ENCODE peak calls at places on chromosomes 4 and X, in eight cellular contexts. C is body of pancreas, J is NCI-H1092 treated with DMSO at 0.1 percent for 48 hours, I is SK-N-DZ, T is HFFc6, R is left colon, D is HS-5, Z is MCF 10A. H is an unnamed sample.

GRCh38 chr4:155745984-155746383 is 12.8 kb upstream of the GUCY1B1 start:
- DNase-seq in I (no peak), C (no peak), D (no peak), T (peak), R (no peak), J (no peak), Z (no peak), H (no peak)

GRCh38 chrX:434946-435345 is 48.2 kb upstream of the PPP2R3B start:
- DNase-seq in T (no peak), J (no peak), D (no peak), I (no peak), C (no peak), Z (no peak), R (no peak), H (no peak)

GRCh38 chr4:11487139-11487538 is 58.4 kb upstream of the HS3ST1 start:
- DNase-seq in I (no peak), D (no peak), J (no peak), Z (no peak), R (no peak), C (no peak), T (no peak), H (no peak)

GRCh38 chr4:2484993-2485392 is 16.1 kb downstream of the RNF4 start:
- DNase-seq in I (no peak), Z (no peak), R (peak), D (no peak), J (no peak), T (no peak), C (peak), H (no peak)

GRCh38 chr4:112266823-112267222 is 18.9 kb downstream of the TIFA start:
- DNase-seq in Z (peak), I (no peak), R (no peak), J (no peak), C (no peak), T (peak), D (no peak), H (no peak)

GRCh38 chrX:133370719-133371275 is 44.5 kb downstream of the GPC4 start:
- DNase-seq in R (no peak), Z (no peak), C (no peak), I (no peak), T (no peak), J (no peak), D (no peak), H (no peak)

GRCh38 chr4:80913381-80913780 is 117.1 kb upstream of the BMP3 start:
- DNase-seq in I (no peak), R (no peak), J (no peak), T (no peak), Z (peak), C (no peak), D (no peak), H (no peak)

GRCh38 chr4:86443495-86443894 is 83.6 kb upstream of the MAPK10 start:
- DNase-seq in C (no peak), I (no peak), R (no peak), T (no peak), Z (no peak), J (no peak), D (no peak), H (no peak)

GRCh38 chr4:183830438-183830985 is 74.6 kb upstream of the STOX2 start:
- DNase-seq in T (no peak), I (no peak), R (no peak), D (no peak), Z (no peak), J (no peak), C (no peak), H (no peak)

GRCh38 chr4:153438916-153439756 is 27.0 kb upstream of the TMEM131L start:
- DNase-seq in R (no peak), J (no peak), T (no peak), I (no peak), Z (no peak), D (no peak), C (no peak), H (no peak)

GRCh38 chr4:134024251-134024650 is 177.3 kb downstream of the PABPC4L start:
- DNase-seq in D (peak), I (peak), R (no peak), C (no peak), T (peak), Z (peak), J (peak), H (no peak)

GRCh38 chrX:112761239-112762207 is 79.1 kb downstream of the AMOT start:
- DNase-seq in C (no peak), D (no peak), J (no peak), I (no peak), T (no peak), Z (no peak), R (no peak), H (no peak)

GRCh38 chrX:19571708-19572107 is 56.4 kb upstream of the MAP3K15 start:
- DNase-seq in J (no peak), D (no peak), R (no peak), C (no peak), T (no peak), I (no peak), Z (no peak), H (no peak)

GRCh38 chrX:136674270-136674986 is 26.5 kb downstream of the CD40LG start:
- DNase-seq in Z (no peak), J (no peak), T (no peak), I (no peak), D (no peak), C (no peak), R (no peak), H (no peak)

GRCh38 chr4:8841678-8842268 is 29.9 kb downstream of the HMX1 start:
- DNase-seq in C (no peak), D (no peak), J (no peak), R (no peak), T (no peak), I (no peak), Z (no peak), H (peak)

GRCh38 chrX:40299502-40300118 is 201.9 kb upstream of the BCOR start:
- DNase-seq in T (no peak), I (no peak), Z (no peak), D (no peak), R (no peak), C (no peak), J (no peak), H (no peak)

GRCh38 chr4:8506373-8507250 is 66.0 kb downstream of the TRMT44 start:
- DNase-seq in R (peak), D (no peak), Z (no peak), T (peak), C (peak), J (no peak), I (no peak), H (peak)

GRCh38 chrX:69036674-69037573 is 128.3 kb downstream of the PJA1 start:
- DNase-seq in T (no peak), I (no peak), Z (no peak), R (no peak), J (no peak), D (no peak), C (no peak), H (peak)

GRCh38 chr4:6278801-6279197 is 9.1 kb downstream of the WFS1 start:
- DNase-seq in R (peak), J (no peak), I (no peak), C (no peak), T (no peak), D (no peak), Z (no peak), H (no peak)

GRCh38 chr4:1895489-1895888 is 24.3 kb downstream of the NSD2 start:
- DNase-seq in T (no peak), J (no peak), C (no peak), R (no peak), D (no peak), I (no peak), Z (no peak), H (no peak)

GRCh38 chr4:85842540-85842939 is 367.6 kb downstream of the ARHGAP24 start:
- DNase-seq in Z (no peak), T (no peak), I (no peak), R (peak), J (peak), C (peak), D (no peak), H (no peak)

GRCh38 chrX:131741103-131741581 is 197.3 kb downstream of the OR13H1 start:
- DNase-seq in C (peak), I (peak), T (no peak), R (peak), D (no peak), Z (no peak), J (no peak), H (no peak)

GRCh38 chr4:106864231-106864630 is 171.9 kb downstream of the DKK2 start:
- DNase-seq in T (peak), I (no peak), D (peak), J (no peak), C (no peak), Z (no peak), R (no peak), H (no peak)

GRCh38 chrX:2548731-2549423 is 48.1 kb upstream of the DHRSX start:
- DNase-seq in Z (no peak), D (no peak), J (no peak), R (no peak), T (no peak), I (no peak), C (no peak), H (no peak)

GRCh38 chr4:91936301-91936700 is 367.5 kb upstream of the GRID2 start:
- DNase-seq in R (no peak), C (no peak), J (peak), T (no peak), I (no peak), Z (peak), D (no peak), H (no peak)

GRCh38 chr4:143019351-143019750 is 165.4 kb upstream of the USP38 start:
- DNase-seq in J (no peak), R (no peak), D (no peak), C (no peak), T (no peak), Z (no peak), I (no peak), H (no peak)

GRCh38 chr4:74181225-74181624 is 23.3 kb downstream of the MTHFD2L start:
- DNase-seq in D (no peak), J (no peak), R (no peak), I (no peak), T (peak), C (no peak), Z (no peak), H (no peak)

GRCh38 chr4:15907430-15907829 is 31.1 kb downstream of the FGFBP1 start:
- DNase-seq in J (no peak), C (no peak), D (no peak), T (no peak), R (no peak), Z (no peak), I (no peak), H (no peak)

GRCh38 chrX:133444952-133445831 is 29.9 kb upstream of the GPC4 start:
- DNase-seq in D (no peak), T (no peak), J (no peak), C (peak), I (no peak), R (peak), Z (peak), H (peak)

GRCh38 chr4:82889287-82889686 is 1.7 kb downstream of the SEC31A start:
- DNase-seq in T (no peak), J (no peak), D (no peak), R (no peak), Z (no peak), I (no peak), C (no peak), H (no peak)

GRCh38 chrX:70253377-70254062 is 6.5 kb downstream of the P2RY4 start:
- DNase-seq in D (no peak), R (no peak), J (no peak), I (no peak), T (no peak), C (no peak), Z (peak), H (no peak)

GRCh38 chr4:26503427-26503826 is 13.1 kb upstream of the CCKAR start:
- DNase-seq in R (no peak), I (no peak), J (no peak), Z (no peak), C (no peak), T (no peak), D (no peak), H (no peak)

GRCh38 chr4:102437111-102437510 is 64.0 kb upstream of the NFKB1 start:
- DNase-seq in J (no peak), Z (no peak), D (no peak), R (no peak), I (no peak), T (no peak), C (no peak), H (no peak)

GRCh38 chr4:38523524-38524448 is 140.2 kb upstream of the KLF3 start:
- DNase-seq in I (no peak), J (no peak), T (no peak), R (no peak), C (no peak), Z (no peak), D (no peak), H (no peak)

GRCh38 chr4:82528868-82529267 is 32.9 kb downstream of the TMEM150C start:
- DNase-seq in R (no peak), J (no peak), I (no peak), C (no peak), T (no peak), D (no peak), Z (no peak), H (no peak)

GRCh38 chr4:136012250-136012649 is 1520.0 kb downstream of the PCDH18 start:
- DNase-seq in I (no peak), D (no peak), Z (no peak), J (no peak), C (no peak), T (no peak), R (no peak), H (no peak)